ENCODE peak calls at places on chromosomes 2 and 18, in eight cellular contexts. D is DMS153, B is T-helper 9 cell, T is neural progenitor cell, V is SHP77, I is NCI-H2227 treated with DMSO at 0.1 percent for 48 hours, J is natural killer cell, M is LoVo. E is an unnamed sample.

GRCh38 chr2:138621139-138621538 is 119.6 kb downstream of the SPOPL start:
- DNase-seq in D (no peak), B (no peak), T (no peak), V (no peak), I (no peak), J (no peak), M (no peak), E (no peak)

GRCh38 chr18:9916067-9916684 is 2.4 kb downstream of the VAPA start:
- DNase-seq in D (no peak), B (no peak), T (peak), V (no peak), I (no peak), J (no peak), M (no peak), E (no peak)

GRCh38 chr2:235709124-235709813 is 215.4 kb downstream of the AGAP1 start:
- DNase-seq in D (no peak), B (no peak), T (no peak), V (no peak), I (no peak), J (no peak), M (peak), E (no peak)

GRCh38 chr2:133405252-133405651 is 163.0 kb downstream of the NCKAP5 start:
- DNase-seq in D (no peak), B (no peak), T (no peak), V (no peak), I (no peak), J (no peak), M (no peak), E (no peak)

GRCh38 chr2:39563572-39563971 is 102.1 kb upstream of the TMEM178A start:
- DNase-seq in D (no peak), B (no peak), T (no peak), V (no peak), I (no peak), J (no peak), M (no peak), E (no peak)

GRCh38 chr2:165691615-165692014 is 102.4 kb downstream of the GALNT3 start:
- DNase-seq in D (no peak), B (no peak), T (peak), V (no peak), I (peak), J (no peak), M (no peak), E (no peak)

GRCh38 chr18:3664563-3665178 is 214.7 kb downstream of the TGIF1 start:
- DNase-seq in D (no peak), B (no peak), T (peak), V (peak), I (no peak), J (no peak), M (no peak), E (no peak)

GRCh38 chr18:78737006-78737915 is 242.4 kb upstream of the SALL3 start:
- DNase-seq in D (no peak), B (no peak), T (no peak), V (no peak), I (no peak), J (no peak), M (no peak), E (peak)

GRCh38 chr2:189143930-189144329 is 35.6 kb downstream of the COL5A2 start:
- DNase-seq in D (no peak), B (no peak), T (no peak), V (no peak), I (no peak), J (no peak), M (no peak), E (no peak)

GRCh38 chr18:37391698-37392548 is 173.7 kb downstream of the CELF4 start:
- DNase-seq in D (no peak), B (no peak), T (no peak), V (no peak), I (no peak), J (no peak), M (no peak), E (no peak)

GRCh38 chr2:126720647-126721046 is 64.7 kb downstream of the GYPC start:
- DNase-seq in D (no peak), B (no peak), T (no peak), V (no peak), I (no peak), J (no peak), M (no peak), E (no peak)

GRCh38 chr2:48694143-48694542 is 61.4 kb downstream of the LHCGR start:
- DNase-seq in D (no peak), B (no peak), T (peak), V (no peak), I (no peak), J (no peak), M (no peak), E (no peak)

GRCh38 chr2:71618327-71619113 is 165.2 kb downstream of the DYSF start:
- DNase-seq in D (no peak), B (no peak), T (no peak), V (no peak), I (no peak), J (peak), M (no peak), E (no peak)

GRCh38 chr2:161418715-161419337 is 2.7 kb downstream of the TBR1 start:
- DNase-seq in D (peak), B (no peak), T (peak), V (no peak), I (peak), J (no peak), M (no peak), E (no peak)

GRCh38 chr2:174334278-174334715 is 457 bp upstream of the SP9 start:
- DNase-seq in D (no peak), B (no peak), T (peak), V (no peak), I (peak), J (no peak), M (no peak), E (no peak)

GRCh38 chr18:3450358-3451107 is 561 bp downstream of the TGIF1 start:
- DNase-seq in D (no peak), B (peak), T (peak), V (peak), I (peak), J (peak), M (no peak), E (peak)

GRCh38 chr2:128559533-128560515 is 241.2 kb upstream of the HS6ST1 start:
- DNase-seq in D (no peak), B (no peak), T (no peak), V (no peak), I (no peak), J (no peak), M (no peak), E (peak)

GRCh38 chr2:54360055-54360792 is 95.9 kb upstream of the SPTBN1 start:
- DNase-seq in D (no peak), B (no peak), T (no peak), V (no peak), I (peak), J (no peak), M (no peak), E (peak)

GRCh38 chr2:127650041-127650784 is 4.3 kb downstream of the GPR17 start:
- DNase-seq in D (no peak), B (no peak), T (no peak), V (no peak), I (no peak), J (no peak), M (no peak), E (peak)

GRCh38 chr2:70140978-70141753 is 49.7 kb downstream of the C2orf42 start:
- DNase-seq in D (peak), B (peak), T (peak), V (peak), I (no peak), J (peak), M (peak), E (peak)

GRCh38 chr2:178322068-178322467 is 127.8 kb downstream of the OSBPL6 start:
- DNase-seq in D (no peak), B (no peak), T (no peak), V (no peak), I (no peak), J (no peak), M (no peak), E (no peak)

GRCh38 chr18:29838556-29838955 is 1204.0 kb downstream of the DSC3 start:
- DNase-seq in D (no peak), B (no peak), T (no peak), V (no peak), I (no peak), J (no peak), M (no peak), E (no peak)

GRCh38 chr2:209936106-209936663 is 66.3 kb upstream of the RPE start:
- DNase-seq in D (no peak), B (no peak), T (no peak), V (no peak), I (no peak), J (no peak), M (no peak), E (no peak)

GRCh38 chr2:72415256-72415655 is 267.6 kb upstream of the CYP26B1 start:
- DNase-seq in D (no peak), B (no peak), T (no peak), V (no peak), I (no peak), J (no peak), M (no peak), E (no peak)

GRCh38 chr2:27407798-27408491 is 1.4 kb downstream of the PPM1G start:
- DNase-seq in D (peak), B (no peak), T (peak), V (peak), I (peak), J (no peak), M (peak), E (no peak)

GRCh38 chr18:62332437-62332816 is 7.3 kb downstream of the TNFRSF11A start:
- DNase-seq in D (no peak), B (no peak), T (no peak), V (no peak), I (no peak), J (no peak), M (no peak), E (no peak)

E was measured in Right ventricle myocardium inferior.